ENCODE peak calls at places on chromosome 2, in eight cellular contexts. R, V, I, W, Q, U, C and A are unnamed samples.

GRCh38 chr2:100038019-100038418 is 104.4 kb downstream of the AFF3 start:
- DNase-seq in R (no peak), V (no peak), I (no peak), W (no peak), Q (no peak), U (no peak), C (no peak), A (no peak)

GRCh38 chr2:177433402-177433801 is 40.8 kb downstream of the AGPS start:
- DNase-seq in R (no peak), V (no peak), I (no peak), W (no peak), Q (no peak), U (no peak), C (no peak), A (no peak)

GRCh38 chr2:131156452-131157149 is 51.5 kb downstream of the PLEKHB2 start:
- DNase-seq in R (no peak), V (no peak), I (no peak), W (no peak), Q (no peak), U (no peak), C (no peak), A (no peak)

GRCh38 chr2:27485496-27485895 is 4.0 kb downstream of the IFT172 start:
- DNase-seq in R (no peak), V (no peak), I (no peak), W (no peak), Q (no peak), U (no peak), C (no peak), A (no peak)

GRCh38 chr2:241775223-241776177 is 1.1 kb upstream of the GAL3ST2 start:
- DNase-seq in R (no peak), V (no peak), I (no peak), W (no peak), Q (no peak), U (no peak), C (no peak), A (no peak)

GRCh38 chr2:181776336-181776735 is 96.0 kb upstream of the NEUROD1 start:
- DNase-seq in R (no peak), V (no peak), I (no peak), W (no peak), Q (no peak), U (no peak), C (no peak), A (no peak)

GRCh38 chr2:217705461-217705860 is 297.3 kb downstream of the TNS1 start:
- DNase-seq in R (no peak), V (no peak), I (no peak), W (no peak), Q (no peak), U (no peak), C (no peak), A (no peak)

GRCh38 chr2:235716875-235717496 is 223.1 kb downstream of the AGAP1 start:
- DNase-seq in R (no peak), V (no peak), I (no peak), W (no peak), Q (no peak), U (no peak), C (no peak), A (no peak)

GRCh38 chr2:119248751-119249150 is 25.1 kb downstream of the STEAP3 start:
- DNase-seq in R (no peak), V (no peak), I (no peak), W (peak), Q (no peak), U (no peak), C (no peak), A (no peak)

GRCh38 chr2:71674158-71674807 is 220.9 kb downstream of the DYSF start:
- DNase-seq in R (no peak), V (no peak), I (no peak), W (no peak), Q (no peak), U (no peak), C (no peak), A (no peak)

GRCh38 chr2:119367472-119368099 is 809 bp downstream of the DBI start:
- DNase-seq in R (peak), V (peak), I (peak), W (peak), Q (no peak), U (peak), C (peak), A (peak)

GRCh38 chr2:106614511-106615291 is 127.5 kb downstream of the CD8B2 start:
- DNase-seq in R (no peak), V (no peak), I (no peak), W (peak), Q (no peak), U (no peak), C (peak), A (no peak)

GRCh38 chr2:170817999-170818293 is 1.3 kb downstream of the GAD1 start:
- DNase-seq in R (peak), V (no peak), I (no peak), W (no peak), Q (no peak), U (no peak), C (no peak), A (no peak)

GRCh38 chr2:107384426-107384825 is 442.3 kb upstream of the RGPD4 start:
- DNase-seq in R (no peak), V (no peak), I (no peak), W (no peak), Q (no peak), U (no peak), C (no peak), A (no peak)

GRCh38 chr2:60756097-60757087 is at the start of gene PAPOLG:
- DNase-seq in R (peak), V (peak), I (peak), W (peak), Q (peak), U (peak), C (peak), A (peak)

GRCh38 chr2:128069769-128070168 is 21.2 kb upstream of the UGGT1 start:
- DNase-seq in R (no peak), V (no peak), I (no peak), W (peak), Q (no peak), U (no peak), C (no peak), A (no peak)

GRCh38 chr2:148582679-148583511 is 61.7 kb upstream of the EPC2 start:
- DNase-seq in R (no peak), V (no peak), I (no peak), W (no peak), Q (no peak), U (no peak), C (no peak), A (no peak)

GRCh38 chr2:134136702-134137101 is 117.2 kb upstream of the MGAT5 start:
- DNase-seq in R (no peak), V (no peak), I (no peak), W (peak), Q (no peak), U (no peak), C (no peak), A (no peak)

GRCh38 chr2:45895477-45895876 is 244.0 kb downstream of the PRKCE start:
- DNase-seq in R (no peak), V (no peak), I (no peak), W (no peak), Q (no peak), U (no peak), C (no peak), A (no peak)